ENCODE peak calls at places on chromosomes 11 and 22, in four cellular contexts. One of them, this sample, is unnamed.

GRCh38 chr22:36546092-36546804 is 17.3 kb upstream of the EIF3D start:
- DNase-seq in HT-29: peak; percentile 36
- DNase-seq in fibroblast of the aortic adventitia: peak; percentile 57
- DNase-seq in choroid plexus epithelial cell: peak; percentile 72
- DNase-seq in this sample: no peak

GRCh38 chr22:45972091-45972867 is 4.7 kb downstream of the WNT7B start:
- DNase-seq in HT-29: no peak
- DNase-seq in fibroblast of the aortic adventitia: no peak
- DNase-seq in choroid plexus epithelial cell: no peak
- DNase-seq in this sample: no peak

GRCh38 chr11:87356428-87356827 is 318.7 kb downstream of the TMEM135 start:
- DNase-seq in choroid plexus epithelial cell: no peak
- DNase-seq in fibroblast of the aortic adventitia: no peak
- DNase-seq in HT-29: no peak
- DNase-seq in this sample: no peak

GRCh38 chr22:27531782-27532530 is 269.6 kb downstream of the MN1 start:
- DNase-seq in fibroblast of the aortic adventitia: peak; percentile 93
- DNase-seq in choroid plexus epithelial cell: peak; percentile 77
- DNase-seq in HT-29: no peak
- DNase-seq in this sample: peak; percentile 4

GRCh38 chr22:41642711-41643110 is 21.6 kb downstream of the XRCC6 start:
- DNase-seq in HT-29: no peak
- DNase-seq in fibroblast of the aortic adventitia: no peak
- DNase-seq in choroid plexus epithelial cell: peak; percentile 7
- DNase-seq in this sample: no peak

GRCh38 chr11:37817727-37818270 is 1219.8 kb upstream of the RAG2 start:
- DNase-seq in fibroblast of the aortic adventitia: no peak
- DNase-seq in HT-29: no peak
- DNase-seq in choroid plexus epithelial cell: no peak
- DNase-seq in this sample: no peak

GRCh38 chr22:49329636-49330035 is 498.0 kb downstream of the BRD1 start:
- DNase-seq in HT-29: no peak
- DNase-seq in fibroblast of the aortic adventitia: no peak
- DNase-seq in choroid plexus epithelial cell: no peak
- DNase-seq in this sample: no peak

GRCh38 chr11:59253001-59253400 is 40.3 kb upstream of the MPEG1 start:
- DNase-seq in HT-29: no peak
- DNase-seq in fibroblast of the aortic adventitia: no peak
- DNase-seq in choroid plexus epithelial cell: no peak
- DNase-seq in this sample: no peak

GRCh38 chr11:1351278-1351937 is 38.3 kb upstream of the BRSK2 start:
- DNase-seq in HT-29: peak; percentile 93
- DNase-seq in choroid plexus epithelial cell: no peak
- DNase-seq in fibroblast of the aortic adventitia: no peak
- DNase-seq in this sample: no peak

GRCh38 chr11:85627332-85627997 is at the start of gene DLG2:
- DNase-seq in HT-29: peak; percentile 56
- DNase-seq in fibroblast of the aortic adventitia: peak; percentile 51
- DNase-seq in choroid plexus epithelial cell: peak; percentile 24
- DNase-seq in this sample: no peak

GRCh38 chr11:128190312-128190711 is 397.0 kb downstream of the ETS1 start:
- DNase-seq in fibroblast of the aortic adventitia: no peak
- DNase-seq in HT-29: no peak
- DNase-seq in choroid plexus epithelial cell: no peak
- DNase-seq in this sample: no peak

GRCh38 chr11:45475135-45475534 is 189.0 kb upstream of the SYT13 start:
- DNase-seq in choroid plexus epithelial cell: no peak
- DNase-seq in fibroblast of the aortic adventitia: no peak
- DNase-seq in HT-29: no peak
- DNase-seq in this sample: no peak

GRCh38 chr11:68120212-68121066 is 749 bp downstream of the CHKA start:
- DNase-seq in choroid plexus epithelial cell: peak; percentile 31
- DNase-seq in fibroblast of the aortic adventitia: peak; percentile 47
- DNase-seq in HT-29: peak; percentile 52
- DNase-seq in this sample: peak; percentile 19

GRCh38 chr11:20238712-20239111 is 78.4 kb upstream of the DBX1 start:
- DNase-seq in HT-29: peak; percentile 4
- DNase-seq in fibroblast of the aortic adventitia: no peak
- DNase-seq in choroid plexus epithelial cell: no peak
- DNase-seq in this sample: no peak

GRCh38 chr11:34641456-34641855 is 20.6 kb downstream of the EHF start:
- DNase-seq in HT-29: peak; percentile 82
- DNase-seq in choroid plexus epithelial cell: no peak
- DNase-seq in fibroblast of the aortic adventitia: no peak
- DNase-seq in this sample: no peak

GRCh38 chr22:18970180-18970947 is 34.3 kb upstream of the PRODH start:
- DNase-seq in fibroblast of the aortic adventitia: no peak
- DNase-seq in HT-29: peak; percentile 9
- DNase-seq in choroid plexus epithelial cell: no peak
- DNase-seq in this sample: no peak

GRCh38 chr11:25449100-25449499 is 882.8 kb upstream of the ANO3 start:
- DNase-seq in HT-29: no peak
- DNase-seq in fibroblast of the aortic adventitia: no peak
- DNase-seq in choroid plexus epithelial cell: no peak
- DNase-seq in this sample: no peak

GRCh38 chr11:102177974-102178631 is 67.9 kb downstream of the YAP1 start:
- DNase-seq in choroid plexus epithelial cell: peak; percentile 95
- DNase-seq in fibroblast of the aortic adventitia: peak; percentile 90
- DNase-seq in HT-29: peak; percentile 93
- DNase-seq in this sample: peak; percentile 91

GRCh38 chr11:32729976-32730375 is 64.5 kb downstream of the CCDC73 start:
- DNase-seq in HT-29: no peak
- DNase-seq in fibroblast of the aortic adventitia: no peak
- DNase-seq in choroid plexus epithelial cell: no peak
- DNase-seq in this sample: no peak

GRCh38 chr11:36744375-36745168 is 146.5 kb upstream of the RAG2 start:
- DNase-seq in HT-29: peak; percentile 77
- DNase-seq in fibroblast of the aortic adventitia: peak; percentile 77
- DNase-seq in choroid plexus epithelial cell: peak; percentile 80
- DNase-seq in this sample: peak; percentile 1

GRCh38 chr11:5380740-5381342 is 2.8 kb upstream of the OR51M1 start:
- DNase-seq in HT-29: peak; percentile 79
- DNase-seq in choroid plexus epithelial cell: peak; percentile 87
- DNase-seq in fibroblast of the aortic adventitia: peak; percentile 83
- DNase-seq in this sample: no peak

GRCh38 chr22:47296405-47297260 is 534.2 kb downstream of the TBC1D22A start:
- DNase-seq in fibroblast of the aortic adventitia: no peak
- DNase-seq in choroid plexus epithelial cell: no peak
- DNase-seq in HT-29: no peak
- DNase-seq in this sample: no peak

GRCh38 chr11:130801287-130802146 is 114.8 kb downstream of the SNX19 start:
- DNase-seq in choroid plexus epithelial cell: no peak
- DNase-seq in HT-29: no peak
- DNase-seq in fibroblast of the aortic adventitia: peak; percentile 67
- DNase-seq in this sample: no peak

GRCh38 chr22:28833276-28833923 is 33.0 kb upstream of the XBP1 start:
- DNase-seq in choroid plexus epithelial cell: no peak
- DNase-seq in HT-29: no peak
- DNase-seq in fibroblast of the aortic adventitia: no peak
- DNase-seq in this sample: no peak

GRCh38 chr22:48943567-48944432 is 883.9 kb downstream of the BRD1 start:
- DNase-seq in choroid plexus epithelial cell: no peak
- DNase-seq in HT-29: peak; percentile 32
- DNase-seq in fibroblast of the aortic adventitia: no peak
- DNase-seq in this sample: no peak

GRCh38 chr11:35943294-35943693 is 568 bp upstream of the LDLRAD3 start:
- DNase-seq in choroid plexus epithelial cell: no peak
- DNase-seq in HT-29: no peak
- DNase-seq in fibroblast of the aortic adventitia: no peak
- DNase-seq in this sample: no peak